ENCODE peak calls at places on chromosomes 3 and 15, in six cellular contexts. H, U, P, S, G and X are unnamed samples.

GRCh38 chr3:159219231-159219630 is 417.4 kb downstream of the MFSD1 start:
- DNase-seq in H (no peak), U (no peak), G (no peak), S (no peak), P (no peak), X (no peak)

GRCh38 chr3:115469649-115470048 is 153.7 kb upstream of the GAP43 start:
- DNase-seq in S (peak; percentile 78), G (no peak), H (no peak), U (no peak), P (no peak), X (no peak)

GRCh38 chr3:156477306-156477705 is 77.6 kb downstream of the SSR3 start:
- DNase-seq in G (peak; percentile 32), U (peak; percentile 61), S (peak; percentile 47), P (no peak), H (peak; percentile 74), X (no peak)

GRCh38 chr3:49617390-49618013 is 56.6 kb upstream of the APEH start:
- DNase-seq in U (no peak), S (no peak), G (peak; percentile 12), P (no peak), H (no peak), X (no peak)

GRCh38 chr15:96412919-96413231 is 82.4 kb downstream of the NR2F2 start:
- DNase-seq in S (no peak), H (no peak), P (no peak), U (no peak), G (no peak), X (no peak)

GRCh38 chr15:45399381-45400212 is 21.3 kb upstream of the GATM start:
- DNase-seq in G (no peak), U (peak; percentile 66), S (peak; percentile 72), H (peak; percentile 65), P (peak; percentile 18), X (no peak)

GRCh38 chr3:63922800-63923199 is 10.6 kb upstream of the SCAANT1 start:
- DNase-seq in S (no peak), H (no peak), P (no peak), U (no peak), G (no peak), X (no peak)

GRCh38 chr3:111737712-111738097 is 121.4 kb upstream of the PHLDB2 start:
- DNase-seq in P (no peak), S (peak; percentile 90), U (peak; percentile 98), G (no peak), H (no peak), X (no peak)

GRCh38 chr3:26589678-26590077 is 32.9 kb upstream of the LRRC3B start:
- DNase-seq in S (no peak), P (no peak), G (no peak), H (no peak), U (no peak), X (no peak)

GRCh38 chr3:66092175-66092990 is 53.7 kb upstream of the MAGI1 start:
- DNase-seq in H (no peak), G (no peak), S (no peak), U (no peak), P (no peak), X (no peak)

GRCh38 chr15:33242165-33242564 is 47.7 kb upstream of the FMN1 start:
- DNase-seq in P (no peak), G (peak; percentile 42), S (peak; percentile 80), H (peak; percentile 99), U (peak; percentile 27), X (no peak)

GRCh38 chr3:49906004-49906860 is 2.6 kb upstream of the MST1R start:
- DNase-seq in H (peak; percentile 68), G (peak; percentile 69), P (no peak), S (peak; percentile 61), U (peak; percentile 46), X (peak; percentile 77)

GRCh38 chr15:79122391-79122790 is 31.8 kb upstream of the RASGRF1 start:
- DNase-seq in S (no peak), G (no peak), P (no peak), U (no peak), H (no peak), X (no peak)

GRCh38 chr15:40028853-40029252 is 10.1 kb downstream of the SRP14 start:
- DNase-seq in H (no peak), G (no peak), S (no peak), P (no peak), U (no peak), X (no peak)

GRCh38 chr15:76380249-76380648 is 43.7 kb downstream of the ISL2 start:
- DNase-seq in U (no peak), S (peak; percentile 5), H (no peak), G (no peak), P (no peak), X (no peak)

GRCh38 chr3:31166249-31166885 is 271.9 kb upstream of the GADL1 start:
- DNase-seq in S (peak; percentile 36), H (peak; percentile 42), G (no peak), P (no peak), U (peak; percentile 84), X (no peak)

GRCh38 chr3:173403376-173403775 is 5.8 kb downstream of the NLGN1 start:
- DNase-seq in P (no peak), U (peak; percentile 24), S (no peak), G (no peak), H (no peak), X (no peak)

GRCh38 chr15:85443593-85444328 is 63.4 kb downstream of the AKAP13 start:
- DNase-seq in G (no peak), U (peak; percentile 33), P (peak; percentile 42), H (peak; percentile 95), S (peak; percentile 85), X (no peak)

GRCh38 chr3:168248383-168249047 is 152.8 kb upstream of the GOLIM4 start:
- DNase-seq in S (peak; percentile 63), G (peak; percentile 66), P (peak; percentile 57), H (peak; percentile 77), U (peak; percentile 47), X (no peak)

GRCh38 chr3:73964818-73965217 is 340.1 kb upstream of the PDZRN3 start:
- DNase-seq in U (no peak), P (no peak), S (no peak), G (no peak), H (no peak), X (no peak)

GRCh38 chr3:9715127-9715526 is 11.5 kb downstream of the CPNE9 start:
- DNase-seq in P (no peak), U (no peak), G (peak; percentile 73), S (no peak), H (peak; percentile 44), X (peak; percentile 76)

GRCh38 chr3:33034601-33035000 is 62.3 kb downstream of the GLB1 start:
- DNase-seq in S (no peak), G (no peak), P (no peak), U (no peak), H (no peak), X (no peak)

GRCh38 chr15:91142097-91142744 is 42.2 kb downstream of the SV2B start:
- DNase-seq in U (no peak), P (no peak), H (peak; percentile 36), G (no peak), S (no peak), X (no peak)

GRCh38 chr3:30012941-30013543 is 593.4 kb upstream of the TGFBR2 start:
- DNase-seq in S (peak; percentile 62), P (peak; percentile 60), G (peak; percentile 69), H (peak; percentile 81), U (peak; percentile 70), X (peak; percentile 85)

DNA sequence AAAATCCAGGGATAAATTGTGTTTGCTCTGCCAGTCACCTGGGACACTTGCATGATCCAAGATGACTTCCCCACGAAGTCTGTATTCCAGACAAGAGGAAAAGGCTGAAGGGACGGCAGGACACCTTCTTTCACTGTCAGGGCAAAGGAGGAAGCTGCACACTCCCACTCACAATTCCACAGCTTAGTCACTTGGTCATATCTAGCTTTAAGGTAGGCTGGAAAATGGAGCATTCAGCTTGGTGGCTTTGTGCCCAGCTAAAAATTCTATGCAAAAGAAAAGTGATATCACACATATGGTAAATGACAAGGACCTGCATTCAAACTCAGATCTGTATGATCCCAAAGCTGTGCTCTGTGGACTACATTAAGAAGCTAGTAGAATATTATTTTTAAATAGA is 109.2 kb upstream of the TPM1 start:
- DNase-seq in P (no peak), G (no peak), S (no peak), H (no peak), U (peak; percentile 22), X (no peak)
- H2BK15ac ChIP-seq in P (no peak overlapping the region), G (no peak overlapping the region), S (no peak overlapping the region), H (no peak overlapping the region), U (peak overlapping the region; percentile 48), X (no peak overlapping the region)

DNA sequence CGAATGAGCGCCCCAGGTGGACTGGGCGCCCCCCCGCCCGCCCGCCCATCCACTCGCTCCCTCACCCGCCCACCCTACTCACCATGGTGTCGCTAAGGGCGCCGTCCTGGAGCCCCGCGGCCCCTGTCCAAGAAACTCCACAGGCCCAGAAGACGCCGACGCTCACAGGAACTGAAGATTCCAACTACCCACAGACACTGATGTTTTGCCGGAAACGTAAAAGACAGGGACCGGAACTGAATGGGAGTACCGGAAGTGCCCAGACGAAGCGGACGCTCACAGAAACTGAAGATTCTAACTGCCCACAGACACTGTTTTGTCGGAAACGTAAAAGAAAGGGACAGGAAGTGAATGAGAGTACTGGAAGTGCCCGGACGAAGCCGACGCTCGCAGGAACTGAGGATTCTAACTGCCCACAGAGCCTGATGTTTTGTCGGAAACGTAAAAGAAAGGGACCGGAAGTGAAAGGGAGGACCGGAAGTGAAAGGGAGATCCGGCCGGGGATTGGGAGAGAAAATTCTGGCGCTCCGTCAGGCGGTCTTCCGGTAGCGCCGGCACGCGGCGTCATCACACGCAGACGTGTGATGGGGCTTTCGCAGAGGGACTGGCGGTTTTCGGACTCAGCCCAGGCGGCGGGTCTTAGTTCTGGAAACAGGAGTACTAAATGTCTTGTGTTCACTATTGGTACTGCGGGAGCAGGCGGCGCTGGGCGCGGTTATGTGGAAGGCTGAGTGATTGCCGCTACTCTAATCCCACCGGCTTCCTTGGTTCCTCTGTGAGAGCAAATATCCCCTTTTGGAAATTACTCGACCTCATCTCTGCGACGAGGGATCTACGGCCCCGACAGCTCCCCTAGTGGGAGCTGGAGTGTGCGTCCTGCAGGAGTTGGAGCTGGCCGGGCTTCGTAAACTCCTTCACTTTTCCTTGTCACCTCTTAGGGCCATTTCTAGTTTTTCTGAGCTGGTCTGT is at the start of gene ISY1:
- DNase-seq in U (peak; percentile 97), S (peak; percentile 98), H (peak; percentile 98), P (peak; percentile 95), G (peak; percentile 93), X (peak; percentile 67)
- H2AK5ac ChIP-seq in U (peak within 1 kb of the TSS; percentile 76), S (peak within 1 kb of the TSS; percentile 31), H (no peak within 1 kb of the TSS), P (no peak within 1 kb of the TSS), G (no peak within 1 kb of the TSS), X (no peak within 1 kb of the TSS)

DNA sequence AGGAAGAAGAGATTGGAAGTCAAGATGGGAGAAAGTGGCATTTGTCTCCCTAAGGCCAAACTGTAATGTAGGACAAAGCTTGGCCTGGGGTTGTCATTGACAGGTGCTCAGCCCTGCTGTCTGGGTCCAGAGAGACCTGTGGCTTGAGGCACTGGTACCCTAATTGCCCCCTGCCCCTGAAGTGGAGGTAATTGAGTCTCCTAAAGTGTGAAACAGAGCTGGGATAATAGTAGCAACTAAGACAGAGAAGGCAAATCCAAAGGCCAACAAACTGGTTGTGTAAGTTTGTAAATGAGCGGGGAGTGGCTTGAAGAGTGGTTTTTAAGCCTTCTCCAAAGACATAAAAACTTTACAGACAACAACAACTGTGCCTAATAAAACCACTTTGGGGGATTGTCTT is 264.2 kb upstream of the ROPN1 start:
- DNase-seq in U (no peak), H (peak; percentile 54), P (no peak), G (no peak), S (no peak), X (no peak)
- H2BK15ac ChIP-seq in U (no peak overlapping the region), H (no peak overlapping the region), P (no peak overlapping the region), G (no peak overlapping the region), S (no peak overlapping the region), X (no peak overlapping the region)

DNA sequence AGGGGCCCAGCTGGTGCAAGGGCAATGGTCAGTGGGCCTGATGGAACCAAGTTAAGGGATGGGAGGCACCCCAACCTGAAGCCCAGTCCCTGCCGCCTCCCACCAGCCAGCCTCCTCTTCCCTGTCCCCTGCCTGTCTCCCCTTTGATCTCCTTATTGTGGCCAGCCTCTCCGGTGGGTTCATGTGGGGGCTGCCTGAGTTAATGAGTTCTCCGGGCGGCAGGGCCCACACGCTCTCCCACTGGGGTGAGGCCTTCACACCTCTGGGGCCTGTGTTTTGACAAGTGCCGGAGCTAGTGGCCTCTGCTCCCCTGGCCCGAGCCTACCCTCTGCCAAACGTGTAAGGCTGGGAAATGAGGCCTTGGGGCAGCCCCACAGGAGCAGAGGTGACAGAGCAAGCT is 7.2 kb upstream of the MESP1 start:
- DNase-seq in U (no peak), S (no peak), G (no peak), P (no peak), H (no peak), X (no peak)
- H2AK5ac ChIP-seq in U (no peak overlapping the region), S (no peak overlapping the region), G (no peak overlapping the region), P (no peak overlapping the region), H (no peak overlapping the region), X (no peak overlapping the region)